ENCODE peak calls at places on chromosome 5, in eight cellular contexts. One of them, this sample, is unnamed.

GRCh38 chr5:158468444-158468843 is 609.5 kb upstream of the CLINT1 start:
- DNase-seq in stimulated activated CD4-positive, alpha-beta T cell treated with anti-CD3 and anti-CD28 coated beads, Interleukin-4, amount 100 ng/mL, for 1 hour: no peak
- DNase-seq in ureter: no peak
- DNase-seq in GM23248: no peak
- DNase-seq in HCT116: no peak
- DNase-seq in T-helper 1 cell: no peak
- DNase-seq in PC-9: no peak
- DNase-seq in GM06990: no peak
- DNase-seq in this sample: no peak

GRCh38 chr5:179553875-179554274 is 3.5 kb downstream of the RUFY1 start:
- DNase-seq in stimulated activated CD4-positive, alpha-beta T cell treated with anti-CD3 and anti-CD28 coated beads, Interleukin-4, amount 100 ng/mL, for 1 hour: no peak
- DNase-seq in ureter: no peak
- DNase-seq in GM23248: peak; percentile 81
- DNase-seq in HCT116: no peak
- DNase-seq in T-helper 1 cell: no peak
- DNase-seq in PC-9: peak; percentile 67
- DNase-seq in GM06990: no peak
- DNase-seq in this sample: no peak

GRCh38 chr5:110224050-110224449 is 502.4 kb downstream of the TMEM232 start:
- DNase-seq in stimulated activated CD4-positive, alpha-beta T cell treated with anti-CD3 and anti-CD28 coated beads, Interleukin-4, amount 100 ng/mL, for 1 hour: no peak
- DNase-seq in ureter: no peak
- DNase-seq in GM23248: no peak
- DNase-seq in HCT116: no peak
- DNase-seq in T-helper 1 cell: no peak
- DNase-seq in PC-9: no peak
- DNase-seq in GM06990: no peak
- DNase-seq in this sample: no peak

GRCh38 chr5:177162379-177162778 is 28.8 kb downstream of the NSD1 start:
- DNase-seq in stimulated activated CD4-positive, alpha-beta T cell treated with anti-CD3 and anti-CD28 coated beads, Interleukin-4, amount 100 ng/mL, for 1 hour: no peak
- DNase-seq in ureter: no peak
- DNase-seq in GM23248: peak; percentile 4
- DNase-seq in HCT116: no peak
- DNase-seq in T-helper 1 cell: no peak
- DNase-seq in PC-9: no peak
- DNase-seq in GM06990: no peak
- DNase-seq in this sample: no peak

GRCh38 chr5:180136661-180137381 is 65.3 kb upstream of the RNF130 start:
- DNase-seq in stimulated activated CD4-positive, alpha-beta T cell treated with anti-CD3 and anti-CD28 coated beads, Interleukin-4, amount 100 ng/mL, for 1 hour: no peak
- DNase-seq in ureter: peak; percentile 36
- DNase-seq in GM23248: no peak
- DNase-seq in HCT116: no peak
- DNase-seq in T-helper 1 cell: no peak
- DNase-seq in PC-9: no peak
- DNase-seq in GM06990: no peak
- DNase-seq in this sample: no peak

GRCh38 chr5:151448038-151448985 is 909 bp downstream of the SLC36A1 start:
- DNase-seq in stimulated activated CD4-positive, alpha-beta T cell treated with anti-CD3 and anti-CD28 coated beads, Interleukin-4, amount 100 ng/mL, for 1 hour: no peak
- DNase-seq in ureter: peak; percentile 44
- DNase-seq in GM23248: peak; percentile 43
- DNase-seq in HCT116: no peak
- DNase-seq in T-helper 1 cell: no peak
- DNase-seq in PC-9: peak; percentile 50
- DNase-seq in GM06990: no peak
- DNase-seq in this sample: no peak

GRCh38 chr5:131628990-131629389 is 6.0 kb downstream of the RAPGEF6 start:
- DNase-seq in stimulated activated CD4-positive, alpha-beta T cell treated with anti-CD3 and anti-CD28 coated beads, Interleukin-4, amount 100 ng/mL, for 1 hour: no peak
- DNase-seq in ureter: no peak
- DNase-seq in GM23248: peak; percentile 68
- DNase-seq in HCT116: no peak
- DNase-seq in T-helper 1 cell: no peak
- DNase-seq in PC-9: no peak
- DNase-seq in GM06990: no peak
- DNase-seq in this sample: no peak

GRCh38 chr5:142863856-142864255 is 93.7 kb downstream of the ARHGAP26 start:
- DNase-seq in stimulated activated CD4-positive, alpha-beta T cell treated with anti-CD3 and anti-CD28 coated beads, Interleukin-4, amount 100 ng/mL, for 1 hour: no peak
- DNase-seq in ureter: no peak
- DNase-seq in GM23248: no peak
- DNase-seq in HCT116: no peak
- DNase-seq in T-helper 1 cell: no peak
- DNase-seq in PC-9: peak; percentile 41
- DNase-seq in GM06990: no peak
- DNase-seq in this sample: no peak

GRCh38 chr5:168282120-168282519 is 9.3 kb upstream of the WWC1 start:
- DNase-seq in stimulated activated CD4-positive, alpha-beta T cell treated with anti-CD3 and anti-CD28 coated beads, Interleukin-4, amount 100 ng/mL, for 1 hour: no peak
- DNase-seq in ureter: no peak
- DNase-seq in GM23248: peak; percentile 75
- DNase-seq in HCT116: no peak
- DNase-seq in T-helper 1 cell: no peak
- DNase-seq in PC-9: no peak
- DNase-seq in GM06990: no peak
- DNase-seq in this sample: no peak

GRCh38 chr5:79507251-79508205 is 6.4 kb downstream of the HOMER1 start:
- DNase-seq in stimulated activated CD4-positive, alpha-beta T cell treated with anti-CD3 and anti-CD28 coated beads, Interleukin-4, amount 100 ng/mL, for 1 hour: no peak
- DNase-seq in ureter: no peak
- DNase-seq in GM23248: no peak
- DNase-seq in HCT116: no peak
- DNase-seq in T-helper 1 cell: no peak
- DNase-seq in PC-9: no peak
- DNase-seq in GM06990: no peak
- DNase-seq in this sample: no peak

GRCh38 chr5:3606121-3606831 is 10.6 kb downstream of the IRX1 start:
- DNase-seq in stimulated activated CD4-positive, alpha-beta T cell treated with anti-CD3 and anti-CD28 coated beads, Interleukin-4, amount 100 ng/mL, for 1 hour: no peak
- DNase-seq in ureter: no peak
- DNase-seq in GM23248: peak; percentile 56
- DNase-seq in HCT116: no peak
- DNase-seq in T-helper 1 cell: no peak
- DNase-seq in PC-9: no peak
- DNase-seq in GM06990: no peak
- DNase-seq in this sample: no peak

GRCh38 chr5:156896545-156896944 is 46.5 kb downstream of the PPP1R2B start:
- DNase-seq in stimulated activated CD4-positive, alpha-beta T cell treated with anti-CD3 and anti-CD28 coated beads, Interleukin-4, amount 100 ng/mL, for 1 hour: no peak
- DNase-seq in ureter: no peak
- DNase-seq in GM23248: no peak
- DNase-seq in HCT116: no peak
- DNase-seq in T-helper 1 cell: no peak
- DNase-seq in PC-9: no peak
- DNase-seq in GM06990: no peak
- DNase-seq in this sample: no peak

GRCh38 chr5:149464796-149465489 is 85.9 kb upstream of the IL17B start:
- DNase-seq in stimulated activated CD4-positive, alpha-beta T cell treated with anti-CD3 and anti-CD28 coated beads, Interleukin-4, amount 100 ng/mL, for 1 hour: no peak
- DNase-seq in ureter: no peak
- DNase-seq in GM23248: peak; percentile 83
- DNase-seq in HCT116: no peak
- DNase-seq in T-helper 1 cell: no peak
- DNase-seq in PC-9: no peak
- DNase-seq in GM06990: no peak
- DNase-seq in this sample: no peak

GRCh38 chr5:32725994-32726659 is 15.0 kb downstream of the NPR3 start:
- DNase-seq in stimulated activated CD4-positive, alpha-beta T cell treated with anti-CD3 and anti-CD28 coated beads, Interleukin-4, amount 100 ng/mL, for 1 hour: no peak
- DNase-seq in ureter: no peak
- DNase-seq in GM23248: no peak
- DNase-seq in HCT116: no peak
- DNase-seq in T-helper 1 cell: no peak
- DNase-seq in PC-9: no peak
- DNase-seq in GM06990: no peak
- DNase-seq in this sample: no peak

GRCh38 chr5:167827766-167828165 is 463.7 kb upstream of the WWC1 start:
- DNase-seq in stimulated activated CD4-positive, alpha-beta T cell treated with anti-CD3 and anti-CD28 coated beads, Interleukin-4, amount 100 ng/mL, for 1 hour: no peak
- DNase-seq in ureter: no peak
- DNase-seq in GM23248: no peak
- DNase-seq in HCT116: no peak
- DNase-seq in T-helper 1 cell: no peak
- DNase-seq in PC-9: no peak
- DNase-seq in GM06990: no peak
- DNase-seq in this sample: no peak

GRCh38 chr5:160467555-160468418 is 46.1 kb downstream of the PTTG1 start:
- DNase-seq in stimulated activated CD4-positive, alpha-beta T cell treated with anti-CD3 and anti-CD28 coated beads, Interleukin-4, amount 100 ng/mL, for 1 hour: peak; percentile 78
- DNase-seq in ureter: peak; percentile 74
- DNase-seq in GM23248: peak; percentile 67
- DNase-seq in HCT116: no peak
- DNase-seq in T-helper 1 cell: peak; percentile 59
- DNase-seq in PC-9: peak; percentile 17
- DNase-seq in GM06990: peak; percentile 95
- DNase-seq in this sample: no peak

GRCh38 chr5:54676466-54676865 is 158.9 kb downstream of the SNX18 start:
- DNase-seq in stimulated activated CD4-positive, alpha-beta T cell treated with anti-CD3 and anti-CD28 coated beads, Interleukin-4, amount 100 ng/mL, for 1 hour: no peak
- DNase-seq in ureter: no peak
- DNase-seq in GM23248: no peak
- DNase-seq in HCT116: no peak
- DNase-seq in T-helper 1 cell: no peak
- DNase-seq in PC-9: no peak
- DNase-seq in GM06990: no peak
- DNase-seq in this sample: no peak

GRCh38 chr5:175517824-175518450 is 39.6 kb downstream of the SFXN1 start:
- DNase-seq in stimulated activated CD4-positive, alpha-beta T cell treated with anti-CD3 and anti-CD28 coated beads, Interleukin-4, amount 100 ng/mL, for 1 hour: peak; percentile 76
- DNase-seq in ureter: no peak
- DNase-seq in GM23248: peak; percentile 87
- DNase-seq in HCT116: peak; percentile 8
- DNase-seq in T-helper 1 cell: no peak
- DNase-seq in PC-9: peak; percentile 74
- DNase-seq in GM06990: no peak
- DNase-seq in this sample: no peak

This sample was measured in NCI-H774.